ENCODE peak calls at places on chromosomes 7 and 10, in seven cellular contexts. B is body of pancreas, P is fibroblast of lung, V is HFFc6, J is HepG2, F is progenitor cell of endocrine pancreas, M is heart left ventricle. R is an unnamed sample.

GRCh38 chr10:6815346-6815745 is 235.3 kb upstream of the PRKCQ start:
- DNase-seq in B (no peak), P (peak), V (no peak), J (no peak), F (no peak), M (no peak), R (no peak)

GRCh38 chr7:130154501-130155317 is 50.5 kb downstream of the TMEM209 start:
- DNase-seq in B (peak), P (no peak), V (no peak), J (no peak), F (no peak), M (no peak), R (peak)

GRCh38 chr7:150737265-150738055 is at the start of gene GIMAP5:
- DNase-seq in B (no peak), P (no peak), V (no peak), J (no peak), F (no peak), M (peak), R (no peak)

GRCh38 chr10:50624154-50624865 is 554 bp upstream of the SGMS1 start:
- DNase-seq in B (peak), P (peak), V (peak), J (peak), F (peak), M (peak), R (peak)

GRCh38 chr7:97685952-97686351 is 45.9 kb upstream of the TAC1 start:
- DNase-seq in B (no peak), P (no peak), V (no peak), J (no peak), F (no peak), M (no peak), R (no peak)

GRCh38 chr10:29496341-29497162 is 138.2 kb downstream of the SVIL start:
- DNase-seq in B (peak), P (peak), V (peak), J (peak), F (peak), M (peak), R (peak)

GRCh38 chr10:115942106-115942505 is 330.9 kb downstream of the GFRA1 start:
- DNase-seq in B (no peak), P (no peak), V (no peak), J (no peak), F (no peak), M (no peak), R (no peak)

GRCh38 chr10:64082083-64082482 is 560.9 kb downstream of the REEP3 start:
- DNase-seq in B (no peak), P (no peak), V (no peak), J (no peak), F (no peak), M (no peak), R (no peak)

GRCh38 chr10:93859049-93859655 is 34.6 kb upstream of the SLC35G1 start:
- DNase-seq in B (no peak), P (peak), V (peak), J (no peak), F (no peak), M (no peak), R (peak)

GRCh38 chr7:107396990-107397389 is 72.9 kb upstream of the GPR22 start:
- DNase-seq in B (peak), P (no peak), V (no peak), J (no peak), F (no peak), M (no peak), R (peak)

GRCh38 chr10:114624422-114624821 is 33.7 kb downstream of the ABLIM1 start:
- DNase-seq in B (no peak), P (no peak), V (no peak), J (no peak), F (no peak), M (no peak), R (no peak)

GRCh38 chr7:87628780-87629569 is 777 bp downstream of the RUNDC3B start:
- DNase-seq in B (peak), P (no peak), V (no peak), J (peak), F (peak), M (peak), R (no peak)

GRCh38 chr10:4981722-4982471 is 18.7 kb downstream of the AKR1C1 start:
- DNase-seq in B (peak), P (peak), V (peak), J (peak), F (peak), M (no peak), R (peak)

GRCh38 chr10:124708246-124708779 is 35.9 kb downstream of the FAM53B start:
- DNase-seq in B (no peak), P (peak), V (no peak), J (peak), F (no peak), M (no peak), R (no peak)

GRCh38 chr10:77912576-77912975 is 14.0 kb downstream of the DLG5 start:
- DNase-seq in B (no peak), P (no peak), V (no peak), J (no peak), F (no peak), M (no peak), R (no peak)

GRCh38 chr10:52742723-52743122 is 29.9 kb downstream of the MBL2 start:
- DNase-seq in B (no peak), P (no peak), V (no peak), J (no peak), F (no peak), M (no peak), R (no peak)

GRCh38 chr10:69101451-69102095 is 13.7 kb downstream of the SRGN start:
- DNase-seq in B (no peak), P (peak), V (peak), J (no peak), F (no peak), M (no peak), R (peak)

GRCh38 chr10:88974446-88975376 is 15.9 kb upstream of the FAS start:
- DNase-seq in B (peak), P (peak), V (no peak), J (no peak), F (no peak), M (no peak), R (peak)

GRCh38 chr7:39954694-39955093 is 4.6 kb downstream of the CDK13 start:
- DNase-seq in B (no peak), P (no peak), V (no peak), J (no peak), F (no peak), M (no peak), R (no peak)

GRCh38 chr7:140989068-140989467 is 25.7 kb downstream of the MRPS33 start:
- DNase-seq in B (no peak), P (no peak), V (no peak), J (peak), F (no peak), M (no peak), R (no peak)

GRCh38 chr7:140982508-140982907 is 32.2 kb downstream of the MRPS33 start:
- DNase-seq in B (no peak), P (no peak), V (no peak), J (no peak), F (no peak), M (no peak), R (no peak)

GRCh38 chr7:140983802-140984201 is 30.9 kb downstream of the MRPS33 start:
- DNase-seq in B (no peak), P (peak), V (no peak), J (no peak), F (no peak), M (no peak), R (peak)
- TF ChIP-seq CTCF in B (no peak), P (no peak), V (peak), J (peak), F (peak), M (no peak), R (peak)

DNA sequence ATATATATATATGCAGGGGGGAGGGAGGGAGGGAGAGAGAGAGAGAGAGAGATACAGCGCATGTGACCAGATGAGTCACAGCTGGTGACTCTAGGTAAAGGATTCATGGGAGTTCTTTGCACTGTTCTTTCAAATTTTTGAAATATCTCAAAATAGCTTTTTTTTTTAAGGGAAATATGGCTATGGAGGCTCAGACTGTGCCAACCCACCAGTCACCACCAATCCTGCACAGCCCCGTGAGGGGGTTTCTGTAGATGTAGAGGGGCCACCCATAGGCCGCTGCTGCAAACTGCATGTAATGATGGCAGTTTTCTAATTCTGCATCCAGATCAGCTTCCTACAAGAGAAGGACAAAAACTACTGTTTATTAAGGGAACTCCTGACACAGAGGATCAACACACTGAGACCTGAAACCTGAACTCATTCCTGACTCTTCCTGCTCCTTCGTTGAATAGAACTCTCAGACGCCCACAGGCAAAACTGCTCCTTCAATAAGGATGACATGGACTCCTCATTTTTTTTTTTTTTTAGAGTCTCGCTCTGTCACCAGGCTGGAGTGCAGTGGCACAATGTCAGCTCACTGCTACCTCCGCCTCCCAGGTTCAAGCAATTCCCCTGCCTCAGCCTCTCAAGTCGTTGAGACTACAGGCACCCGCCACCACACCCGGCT is 17.3 kb downstream of the DAGLB start:
- DNase-seq in B (no peak), P (peak), V (peak), J (no peak), F (no peak), M (no peak), R (no peak)
- TF ChIP-seq CTCF in B (no peak), P (no peak), V (peak), J (peak), F (peak), M (no peak), R (peak)

GRCh38 chr7:6422926-6423632 is 24.7 kb downstream of the DAGLB start:
- DNase-seq in B (no peak), P (no peak), V (no peak), J (no peak), F (no peak), M (peak), R (no peak)

GRCh38 chr7:6424702-6425072 is 23.1 kb downstream of the DAGLB start:
- DNase-seq in B (no peak), P (no peak), V (no peak), J (no peak), F (no peak), M (no peak), R (no peak)

GRCh38 chr7:6422095-6422494 is 25.7 kb downstream of the DAGLB start:
- DNase-seq in B (no peak), P (no peak), V (no peak), J (no peak), F (no peak), M (no peak), R (no peak)

GRCh38 chr7:6425948-6426347 is 21.8 kb downstream of the DAGLB start:
- DNase-seq in B (no peak), P (no peak), V (no peak), J (no peak), F (no peak), M (no peak), R (no peak)

DNA sequence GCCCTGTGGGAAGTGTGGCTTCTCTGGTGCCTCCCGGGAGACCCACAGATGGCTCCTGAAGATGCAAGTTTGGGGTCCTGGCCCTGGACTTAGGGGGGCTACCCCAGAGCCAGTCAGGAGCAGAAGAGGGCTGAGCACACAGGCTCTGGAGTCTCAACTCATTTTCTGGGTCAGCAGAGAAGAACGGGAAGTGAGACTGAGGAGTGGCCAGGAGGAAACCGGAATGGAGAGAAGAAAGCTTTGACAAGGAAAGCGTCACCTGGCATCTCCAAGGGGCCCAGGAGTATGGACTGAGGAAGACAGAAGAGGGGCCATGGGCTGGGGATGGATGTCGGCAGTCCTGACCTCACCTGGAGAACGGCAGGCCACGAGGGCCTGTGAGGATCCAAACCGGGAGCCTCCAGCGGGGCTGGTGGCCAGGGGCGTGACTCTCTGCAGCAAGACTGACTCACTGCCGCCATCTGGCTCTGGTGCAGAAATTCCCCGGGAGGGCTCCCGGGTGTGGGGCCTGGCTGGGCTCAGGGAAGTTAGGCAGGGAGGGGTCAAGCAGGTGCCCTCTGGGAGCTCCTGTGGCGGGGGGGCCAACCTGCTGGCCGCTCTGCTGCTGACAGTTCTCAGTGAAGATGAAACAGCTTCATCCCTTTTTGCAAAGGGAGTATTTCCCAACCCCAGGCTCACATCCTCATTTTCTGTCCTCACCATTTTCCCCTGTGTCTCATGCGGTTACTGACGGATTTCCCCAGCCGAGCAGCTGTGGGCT is 23.6 kb downstream of the DAGLB start:
- DNase-seq in B (no peak), P (no peak), V (no peak), J (no peak), F (no peak), M (no peak), R (peak)
- TF ChIP-seq CTCF in B (no peak), P (no peak), V (no peak), J (no peak), F (no peak), M (no peak), R (peak)

GRCh38 chr10:80443531-80443974 is 10.6 kb upstream of the TSPAN14 start:
- DNase-seq in B (peak), P (peak), V (peak), J (peak), F (no peak), M (no peak), R (peak)
- TF ChIP-seq CTCF in B (no peak), P (peak), V (peak), J (peak), F (no peak), M (peak), R (peak)

GRCh38 chr10:24524314-24524713 is 199.4 kb downstream of the ARHGAP21 start:
- DNase-seq in B (no peak), P (no peak), V (no peak), J (no peak), F (no peak), M (no peak), R (no peak)

GRCh38 chr10:24519950-24520349 is 203.7 kb downstream of the ARHGAP21 start:
- DNase-seq in B (no peak), P (no peak), V (no peak), J (no peak), F (no peak), M (no peak), R (no peak)

GRCh38 chr10:24515481-24515880 is 208.2 kb downstream of the ARHGAP21 start:
- DNase-seq in B (no peak), P (no peak), V (no peak), J (no peak), F (no peak), M (no peak), R (no peak)

GRCh38 chr10:24518411-24518810 is 205.3 kb downstream of the ARHGAP21 start:
- DNase-seq in B (no peak), P (peak), V (no peak), J (peak), F (no peak), M (no peak), R (no peak)

GRCh38 chr10:24518981-24519597 is 204.6 kb downstream of the ARHGAP21 start:
- DNase-seq in B (peak), P (peak), V (peak), J (peak), F (peak), M (peak), R (peak)
- TF ChIP-seq CTCF in B (peak), P (peak), V (peak), J (peak), F (peak), M (peak), R (peak)